ENCODE peak calls at places on chromosomes 7 and 10, in six cellular contexts. One of them, this sample, is unnamed.

GRCh38 chr7:42868456-42868855 is 43.4 kb downstream of the C7orf25 start:
- DNase-seq in uterus: no peak
- DNase-seq in RWPE1: no peak
- DNase-seq in astrocyte: peak; percentile 47
- DNase-seq in pancreas: no peak
- DNase-seq in fibroblast of lung: peak; percentile 55
- DNase-seq in this sample: no peak

GRCh38 chr7:155007947-155008346 is 5.0 kb upstream of the PAXIP1 start:
- DNase-seq in pancreas: no peak
- DNase-seq in fibroblast of lung: no peak
- DNase-seq in astrocyte: no peak
- DNase-seq in uterus: no peak
- DNase-seq in RWPE1: no peak
- DNase-seq in this sample: no peak

GRCh38 chr7:144826248-144826647 is 9.6 kb downstream of the TPK1 start:
- DNase-seq in pancreas: no peak
- DNase-seq in uterus: no peak
- DNase-seq in fibroblast of lung: peak; percentile 35
- DNase-seq in astrocyte: peak; percentile 14
- DNase-seq in RWPE1: no peak
- DNase-seq in this sample: no peak

GRCh38 chr7:70154521-70155180 is 556.4 kb downstream of the AUTS2 start:
- DNase-seq in uterus: no peak
- DNase-seq in RWPE1: no peak
- DNase-seq in fibroblast of lung: no peak
- DNase-seq in astrocyte: no peak
- DNase-seq in pancreas: no peak
- DNase-seq in this sample: no peak

GRCh38 chr10:74077416-74077815 is 73.2 kb downstream of the AP3M1 start:
- DNase-seq in RWPE1: no peak
- DNase-seq in pancreas: no peak
- DNase-seq in fibroblast of lung: peak; percentile 55
- DNase-seq in uterus: no peak
- DNase-seq in astrocyte: peak; percentile 41
- DNase-seq in this sample: no peak

GRCh38 chr10:123093489-123093888 is 42.3 kb upstream of the HMX3 start:
- DNase-seq in astrocyte: no peak
- DNase-seq in RWPE1: no peak
- DNase-seq in pancreas: no peak
- DNase-seq in fibroblast of lung: no peak
- DNase-seq in uterus: no peak
- DNase-seq in this sample: no peak

GRCh38 chr10:29377333-29377961 is 88.6 kb downstream of the LYZL1 start:
- DNase-seq in RWPE1: peak; percentile 53
- DNase-seq in uterus: no peak
- DNase-seq in astrocyte: no peak
- DNase-seq in pancreas: no peak
- DNase-seq in fibroblast of lung: no peak
- DNase-seq in this sample: peak; percentile 42

GRCh38 chr7:157508477-157508881 is 171.7 kb downstream of the DNAJB6 start:
- DNase-seq in RWPE1: no peak
- DNase-seq in uterus: no peak
- DNase-seq in fibroblast of lung: no peak
- DNase-seq in astrocyte: no peak
- DNase-seq in pancreas: no peak
- DNase-seq in this sample: no peak

GRCh38 chr7:31311465-31312074 is 29.0 kb downstream of the NEUROD6 start:
- DNase-seq in RWPE1: no peak
- DNase-seq in pancreas: no peak
- DNase-seq in fibroblast of lung: no peak
- DNase-seq in astrocyte: no peak
- DNase-seq in uterus: no peak
- DNase-seq in this sample: no peak

GRCh38 chr10:91559750-91560149 is 73.1 kb downstream of the PPP1R3C start:
- DNase-seq in fibroblast of lung: no peak
- DNase-seq in uterus: no peak
- DNase-seq in pancreas: no peak
- DNase-seq in astrocyte: no peak
- DNase-seq in RWPE1: no peak
- DNase-seq in this sample: no peak

GRCh38 chr7:28371846-28372245 is 40.5 kb upstream of the CREB5 start:
- DNase-seq in pancreas: no peak
- DNase-seq in astrocyte: no peak
- DNase-seq in uterus: no peak
- DNase-seq in fibroblast of lung: no peak
- DNase-seq in RWPE1: no peak
- DNase-seq in this sample: no peak

GRCh38 chr10:94065344-94065743 is 71.6 kb downstream of the PLCE1 start:
- DNase-seq in pancreas: no peak
- DNase-seq in astrocyte: no peak
- DNase-seq in RWPE1: no peak
- DNase-seq in fibroblast of lung: no peak
- DNase-seq in uterus: peak; percentile 15
- DNase-seq in this sample: peak; percentile 11

GRCh38 chr10:122207596-122207995 is 63.5 kb upstream of the BTBD16 start:
- DNase-seq in fibroblast of lung: no peak
- DNase-seq in astrocyte: no peak
- DNase-seq in pancreas: no peak
- DNase-seq in uterus: no peak
- DNase-seq in RWPE1: no peak
- DNase-seq in this sample: no peak

GRCh38 chr7:45123913-45124312 is 12.4 kb upstream of the TBRG4 start:
- DNase-seq in fibroblast of lung: no peak
- DNase-seq in RWPE1: no peak
- DNase-seq in uterus: no peak
- DNase-seq in astrocyte: no peak
- DNase-seq in pancreas: no peak
- DNase-seq in this sample: no peak

GRCh38 chr7:157468221-157469111 is 131.7 kb downstream of the DNAJB6 start:
- DNase-seq in pancreas: no peak
- DNase-seq in astrocyte: no peak
- DNase-seq in uterus: no peak
- DNase-seq in RWPE1: no peak
- DNase-seq in fibroblast of lung: no peak
- DNase-seq in this sample: no peak

GRCh38 chr10:17003151-17003550 is 126.5 kb downstream of the CUBN start:
- DNase-seq in RWPE1: peak; percentile 11
- DNase-seq in pancreas: no peak
- DNase-seq in fibroblast of lung: peak; percentile 98
- DNase-seq in uterus: no peak
- DNase-seq in astrocyte: peak; percentile 98
- DNase-seq in this sample: no peak

GRCh38 chr10:98800263-98800662 is 353.5 kb upstream of the HPS1 start:
- DNase-seq in pancreas: no peak
- DNase-seq in RWPE1: no peak
- DNase-seq in astrocyte: no peak
- DNase-seq in uterus: no peak
- DNase-seq in fibroblast of lung: no peak
- DNase-seq in this sample: no peak

GRCh38 chr10:74282853-74283205 is 131.8 kb downstream of the ADK start:
- DNase-seq in astrocyte: peak; percentile 45
- DNase-seq in uterus: no peak
- DNase-seq in pancreas: no peak
- DNase-seq in RWPE1: peak; percentile 33
- DNase-seq in fibroblast of lung: peak; percentile 46
- DNase-seq in this sample: peak; percentile 81

GRCh38 chr10:94483970-94484369 is 61.6 kb upstream of the HELLS start:
- DNase-seq in pancreas: no peak
- DNase-seq in RWPE1: no peak
- DNase-seq in uterus: no peak
- DNase-seq in fibroblast of lung: no peak
- DNase-seq in astrocyte: no peak
- DNase-seq in this sample: no peak

GRCh38 chr10:110360857-110361474 is 56.2 kb upstream of the SMNDC1 start:
- DNase-seq in uterus: no peak
- DNase-seq in RWPE1: no peak
- DNase-seq in fibroblast of lung: no peak
- DNase-seq in pancreas: no peak
- DNase-seq in astrocyte: peak; percentile 13
- DNase-seq in this sample: peak; percentile 18

GRCh38 chr7:127350586-127350985 is 41.9 kb downstream of the ZNF800 start:
- DNase-seq in RWPE1: no peak
- DNase-seq in uterus: no peak
- DNase-seq in fibroblast of lung: no peak
- DNase-seq in pancreas: no peak
- DNase-seq in astrocyte: no peak
- DNase-seq in this sample: no peak

GRCh38 chr10:98225000-98225399 is 43.0 kb downstream of the LOXL4 start:
- DNase-seq in astrocyte: peak; percentile 12
- DNase-seq in fibroblast of lung: peak; percentile 21
- DNase-seq in pancreas: no peak
- DNase-seq in RWPE1: no peak
- DNase-seq in uterus: no peak
- DNase-seq in this sample: no peak

GRCh38 chr7:16409777-16410176 is 11.6 kb downstream of the CRPPA start:
- DNase-seq in astrocyte: no peak
- DNase-seq in fibroblast of lung: no peak
- DNase-seq in uterus: no peak
- DNase-seq in RWPE1: no peak
- DNase-seq in pancreas: no peak
- DNase-seq in this sample: no peak

GRCh38 chr10:110883924-110884323 is 12.2 kb downstream of the PDCD4 start:
- DNase-seq in fibroblast of lung: no peak
- DNase-seq in uterus: no peak
- DNase-seq in astrocyte: no peak
- DNase-seq in RWPE1: no peak
- DNase-seq in pancreas: no peak
- DNase-seq in this sample: no peak

GRCh38 chr10:43453266-43453831 is 16.4 kb downstream of the ZNF487 start:
- DNase-seq in RWPE1: no peak
- DNase-seq in pancreas: no peak
- DNase-seq in astrocyte: peak; percentile 2
- DNase-seq in uterus: no peak
- DNase-seq in fibroblast of lung: no peak
- DNase-seq in this sample: no peak

GRCh38 chr10:43892062-43892765 is 243.5 kb upstream of the ZNF32 start:
- DNase-seq in astrocyte: peak; percentile 54
- DNase-seq in pancreas: no peak
- DNase-seq in uterus: no peak
- DNase-seq in fibroblast of lung: peak; percentile 68
- DNase-seq in RWPE1: no peak
- DNase-seq in this sample: peak; percentile 8

GRCh38 chr7:80087051-80087767 is 47.4 kb upstream of the GNAI1 start:
- DNase-seq in RWPE1: no peak
- DNase-seq in fibroblast of lung: peak; percentile 93
- DNase-seq in pancreas: no peak
- DNase-seq in uterus: no peak
- DNase-seq in astrocyte: peak; percentile 93
- DNase-seq in this sample: no peak

GRCh38 chr10:124674768-124675222 is 69.4 kb downstream of the FAM53B start:
- DNase-seq in pancreas: peak; percentile 39
- DNase-seq in uterus: no peak
- DNase-seq in fibroblast of lung: no peak
- DNase-seq in RWPE1: no peak
- DNase-seq in astrocyte: no peak
- DNase-seq in this sample: no peak

GRCh38 chr7:77944183-77945182 is 145.9 kb downstream of the PHTF2 start:
- DNase-seq in uterus: no peak
- DNase-seq in RWPE1: no peak
- DNase-seq in pancreas: no peak
- DNase-seq in astrocyte: no peak
- DNase-seq in fibroblast of lung: no peak
- DNase-seq in this sample: no peak
- TF ChIP-seq CTCF in uterus: no peak
- TF ChIP-seq CTCF in RWPE1: no peak
- TF ChIP-seq CTCF in pancreas: no peak
- TF ChIP-seq CTCF in astrocyte: no peak
- TF ChIP-seq CTCF in fibroblast of lung: no peak
- TF ChIP-seq CTCF in this sample: no peak

GRCh38 chr7:135712182-135712782 is 15.7 kb downstream of the SLC13A4 start:
- DNase-seq in uterus: no peak
- DNase-seq in fibroblast of lung: no peak
- DNase-seq in astrocyte: no peak
- DNase-seq in pancreas: no peak
- DNase-seq in RWPE1: no peak
- DNase-seq in this sample: no peak
- TF ChIP-seq CTCF in uterus: no peak
- TF ChIP-seq CTCF in fibroblast of lung: no peak
- TF ChIP-seq CTCF in astrocyte: no peak
- TF ChIP-seq CTCF in pancreas: no peak
- TF ChIP-seq CTCF in RWPE1: no peak
- TF ChIP-seq CTCF in this sample: no peak

GRCh38 chr10:37246637-37247036 is 121.2 kb downstream of the ANKRD30A start:
- DNase-seq in astrocyte: no peak
- DNase-seq in uterus: no peak
- DNase-seq in pancreas: no peak
- DNase-seq in fibroblast of lung: no peak
- DNase-seq in RWPE1: no peak
- DNase-seq in this sample: no peak
- TF ChIP-seq CTCF in astrocyte: no peak
- TF ChIP-seq CTCF in uterus: no peak
- TF ChIP-seq CTCF in pancreas: no peak
- TF ChIP-seq CTCF in fibroblast of lung: no peak
- TF ChIP-seq CTCF in RWPE1: no peak
- TF ChIP-seq CTCF in this sample: no peak

DNA sequence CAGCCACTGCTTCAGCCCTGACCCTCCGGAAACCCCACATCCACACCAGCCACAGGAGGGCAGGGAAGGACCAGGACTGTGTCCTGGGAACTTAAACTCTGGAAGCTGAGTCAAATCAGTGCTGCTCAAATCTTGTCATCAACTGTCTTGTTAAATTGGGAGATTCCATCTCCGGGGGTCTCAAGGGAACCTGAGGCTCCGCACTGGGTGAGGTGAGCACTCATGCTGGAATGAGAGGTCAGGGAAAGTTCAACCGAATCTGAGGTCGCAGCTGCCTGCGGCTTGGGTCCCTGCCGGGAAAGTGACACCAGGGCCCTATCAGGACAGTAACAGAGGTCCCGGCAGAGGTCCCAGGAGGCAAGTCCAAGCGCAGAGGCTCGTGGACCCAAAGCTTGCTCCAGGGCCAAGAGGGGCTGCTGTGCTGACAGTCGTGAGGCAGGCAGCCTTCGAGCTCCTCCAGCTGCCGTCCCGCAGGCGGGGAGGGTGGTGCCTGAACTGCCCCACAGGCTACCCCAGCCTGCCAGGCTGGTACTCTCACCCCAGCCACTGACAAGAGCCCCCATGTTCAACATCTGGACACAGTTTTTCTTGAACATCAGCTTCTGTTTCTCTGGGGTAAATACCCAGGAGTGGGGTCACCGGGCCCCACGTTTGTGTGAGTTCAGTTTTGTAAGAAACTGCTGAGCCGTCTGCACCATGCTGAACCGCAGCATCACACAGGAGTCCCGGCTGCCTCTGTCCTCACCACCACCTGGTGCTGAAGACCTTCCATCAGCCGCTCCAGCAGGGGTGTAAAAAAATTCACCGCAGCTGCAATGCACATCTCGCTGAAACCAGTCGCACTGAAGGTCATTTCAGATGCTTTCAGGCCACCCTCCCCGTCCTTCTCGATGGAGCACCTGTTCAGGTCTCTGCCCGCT is 101.0 kb downstream of the DIP2C start:
- DNase-seq in uterus: no peak
- DNase-seq in fibroblast of lung: peak; percentile 44
- DNase-seq in RWPE1: no peak
- DNase-seq in pancreas: no peak
- DNase-seq in astrocyte: peak; percentile 39
- DNase-seq in this sample: peak; percentile 13
- TF ChIP-seq CTCF in uterus: no peak
- TF ChIP-seq CTCF in fibroblast of lung: peak; percentile 51
- TF ChIP-seq CTCF in RWPE1: no peak
- TF ChIP-seq CTCF in pancreas: no peak
- TF ChIP-seq CTCF in astrocyte: peak; percentile 19
- TF ChIP-seq CTCF in this sample: no peak

GRCh38 chr10:117929321-117930067 is 117.2 kb downstream of the RAB11FIP2 start:
- DNase-seq in RWPE1: no peak
- DNase-seq in uterus: no peak
- DNase-seq in astrocyte: no peak
- DNase-seq in pancreas: no peak
- DNase-seq in fibroblast of lung: no peak
- DNase-seq in this sample: no peak
- TF ChIP-seq CTCF in RWPE1: no peak
- TF ChIP-seq CTCF in uterus: no peak
- TF ChIP-seq CTCF in astrocyte: no peak
- TF ChIP-seq CTCF in pancreas: no peak
- TF ChIP-seq CTCF in fibroblast of lung: no peak
- TF ChIP-seq CTCF in this sample: no peak